ENCODE peak calls at places on chromosomes 2 and 18, in ten cellular contexts. One of them, this sample, is unnamed.

GRCh38 chr18:59051470-59052165 is 88.1 kb upstream of the SEC11C start:
- DNase-seq in RWPE1: no peak
- DNase-seq in pancreas: no peak
- DNase-seq in spleen: peak
- DNase-seq in WTC11: no peak
- DNase-seq in chondrocyte: no peak
- DNase-seq in heart right ventricle: no peak
- DNase-seq in fibroblast of mammary gland: peak
- DNase-seq in type B pancreatic cell: no peak
- DNase-seq in HCT116: no peak
- DNase-seq in this sample: no peak

GRCh38 chr2:188291617-188292445 is at the start of gene GULP1:
- DNase-seq in RWPE1: peak
- DNase-seq in pancreas: peak
- DNase-seq in spleen: peak
- DNase-seq in WTC11: peak
- DNase-seq in chondrocyte: peak
- DNase-seq in heart right ventricle: peak
- DNase-seq in fibroblast of mammary gland: peak
- DNase-seq in type B pancreatic cell: peak
- DNase-seq in HCT116: no peak
- DNase-seq in this sample: peak

GRCh38 chr2:83394134-83394965 is 1064.7 kb downstream of the SUCLG1 start:
- DNase-seq in RWPE1: no peak
- DNase-seq in pancreas: no peak
- DNase-seq in spleen: no peak
- DNase-seq in WTC11: no peak
- DNase-seq in chondrocyte: no peak
- DNase-seq in heart right ventricle: no peak
- DNase-seq in fibroblast of mammary gland: no peak
- DNase-seq in type B pancreatic cell: no peak
- DNase-seq in HCT116: no peak
- DNase-seq in this sample: no peak

GRCh38 chr18:23924813-23925212 is 89.7 kb upstream of the TTC39C start:
- DNase-seq in RWPE1: no peak
- DNase-seq in pancreas: no peak
- DNase-seq in spleen: no peak
- DNase-seq in WTC11: no peak
- DNase-seq in chondrocyte: no peak
- DNase-seq in heart right ventricle: no peak
- DNase-seq in fibroblast of mammary gland: peak
- DNase-seq in type B pancreatic cell: no peak
- DNase-seq in HCT116: no peak
- DNase-seq in this sample: no peak

GRCh38 chr2:197805598-197806316 is 1.4 kb downstream of the PLCL1 start:
- DNase-seq in RWPE1: no peak
- DNase-seq in pancreas: no peak
- DNase-seq in spleen: no peak
- DNase-seq in WTC11: no peak
- DNase-seq in chondrocyte: no peak
- DNase-seq in heart right ventricle: no peak
- DNase-seq in fibroblast of mammary gland: no peak
- DNase-seq in type B pancreatic cell: no peak
- DNase-seq in HCT116: no peak
- DNase-seq in this sample: no peak

GRCh38 chr18:45253973-45254372 is 361.3 kb upstream of the SLC14A2 start:
- DNase-seq in RWPE1: no peak
- DNase-seq in pancreas: no peak
- DNase-seq in spleen: no peak
- DNase-seq in WTC11: no peak
- DNase-seq in chondrocyte: no peak
- DNase-seq in heart right ventricle: no peak
- DNase-seq in fibroblast of mammary gland: no peak
- DNase-seq in type B pancreatic cell: no peak
- DNase-seq in HCT116: no peak
- DNase-seq in this sample: no peak

GRCh38 chr2:98020992-98021713 is 25.4 kb upstream of the TMEM131 start:
- DNase-seq in RWPE1: no peak
- DNase-seq in pancreas: no peak
- DNase-seq in spleen: no peak
- DNase-seq in WTC11: no peak
- DNase-seq in chondrocyte: no peak
- DNase-seq in heart right ventricle: no peak
- DNase-seq in fibroblast of mammary gland: no peak
- DNase-seq in type B pancreatic cell: peak
- DNase-seq in HCT116: no peak
- DNase-seq in this sample: no peak

GRCh38 chr2:31384771-31385276 is 29.7 kb downstream of the XDH start:
- DNase-seq in RWPE1: peak
- DNase-seq in pancreas: no peak
- DNase-seq in spleen: no peak
- DNase-seq in WTC11: no peak
- DNase-seq in chondrocyte: no peak
- DNase-seq in heart right ventricle: no peak
- DNase-seq in fibroblast of mammary gland: peak
- DNase-seq in type B pancreatic cell: no peak
- DNase-seq in HCT116: peak
- DNase-seq in this sample: no peak

GRCh38 chr18:37742436-37742835 is 176.8 kb upstream of the CELF4 start:
- DNase-seq in RWPE1: no peak
- DNase-seq in pancreas: no peak
- DNase-seq in spleen: no peak
- DNase-seq in WTC11: peak
- DNase-seq in chondrocyte: no peak
- DNase-seq in heart right ventricle: no peak
- DNase-seq in fibroblast of mammary gland: no peak
- DNase-seq in type B pancreatic cell: no peak
- DNase-seq in HCT116: no peak
- DNase-seq in this sample: no peak

GRCh38 chr18:5195656-5196055 is 1.4 kb downstream of the AKAIN1 start:
- DNase-seq in RWPE1: no peak
- DNase-seq in pancreas: no peak
- DNase-seq in spleen: no peak
- DNase-seq in WTC11: no peak
- DNase-seq in chondrocyte: no peak
- DNase-seq in heart right ventricle: no peak
- DNase-seq in fibroblast of mammary gland: no peak
- DNase-seq in type B pancreatic cell: no peak
- DNase-seq in HCT116: no peak
- DNase-seq in this sample: no peak

GRCh38 chr18:77103181-77103875 is 29.3 kb downstream of the MBP start:
- DNase-seq in RWPE1: no peak
- DNase-seq in pancreas: no peak
- DNase-seq in spleen: no peak
- DNase-seq in WTC11: no peak
- DNase-seq in chondrocyte: no peak
- DNase-seq in heart right ventricle: no peak
- DNase-seq in fibroblast of mammary gland: peak
- DNase-seq in type B pancreatic cell: no peak
- DNase-seq in HCT116: no peak
- DNase-seq in this sample: no peak

GRCh38 chr2:151051584-151052220 is 210.0 kb downstream of the RBM43 start:
- DNase-seq in RWPE1: peak
- DNase-seq in pancreas: no peak
- DNase-seq in spleen: no peak
- DNase-seq in WTC11: peak
- DNase-seq in chondrocyte: no peak
- DNase-seq in heart right ventricle: peak
- DNase-seq in fibroblast of mammary gland: peak
- DNase-seq in type B pancreatic cell: no peak
- DNase-seq in HCT116: peak
- DNase-seq in this sample: no peak

GRCh38 chr2:46999084-46999483 is 83.5 kb upstream of the MCFD2 start:
- DNase-seq in RWPE1: no peak
- DNase-seq in pancreas: no peak
- DNase-seq in spleen: no peak
- DNase-seq in WTC11: no peak
- DNase-seq in chondrocyte: no peak
- DNase-seq in heart right ventricle: no peak
- DNase-seq in fibroblast of mammary gland: no peak
- DNase-seq in type B pancreatic cell: no peak
- DNase-seq in HCT116: no peak
- DNase-seq in this sample: no peak

DNA sequence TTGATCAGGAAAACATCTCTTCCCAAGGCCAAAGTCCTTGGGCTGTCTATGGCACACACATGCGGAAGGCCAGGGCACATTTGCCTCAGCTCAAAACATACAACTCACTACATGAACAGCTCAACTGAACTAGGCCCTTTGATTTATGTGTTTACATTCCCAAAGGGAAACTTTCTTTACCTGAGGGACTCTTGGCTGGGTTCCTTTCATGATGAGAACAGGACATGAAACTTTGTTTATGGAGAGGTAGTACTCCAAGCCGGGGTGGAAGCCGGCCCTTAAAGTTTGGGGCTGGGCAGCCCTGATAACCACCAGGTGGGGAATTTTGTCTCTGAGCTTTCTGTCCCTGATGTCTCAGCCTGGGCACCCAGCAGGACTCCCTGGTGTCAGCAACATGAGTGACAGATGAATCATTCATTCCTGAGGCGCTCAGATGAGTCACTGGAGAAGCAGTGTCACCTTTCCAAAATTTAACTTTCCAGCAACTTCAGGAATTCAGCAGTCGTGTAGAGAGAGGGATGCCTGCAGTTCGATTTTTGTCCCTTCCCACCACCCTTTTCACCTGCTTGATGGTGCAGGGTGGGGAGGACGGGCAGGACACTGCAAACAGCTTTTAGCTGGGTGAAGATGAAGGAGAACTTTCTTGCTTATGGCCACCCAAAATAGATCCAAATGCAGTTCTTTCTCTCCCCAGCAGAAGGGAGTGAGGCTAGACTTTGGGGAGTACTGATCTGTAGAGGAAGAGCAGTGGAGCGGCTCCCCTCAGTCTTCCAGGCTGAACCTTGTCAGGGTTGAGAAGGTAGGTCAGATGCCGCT is 331.6 kb downstream of the DYSF start:
- DNase-seq in RWPE1: peak
- DNase-seq in pancreas: no peak
- DNase-seq in spleen: peak
- DNase-seq in WTC11: no peak
- DNase-seq in chondrocyte: no peak
- DNase-seq in heart right ventricle: peak
- DNase-seq in fibroblast of mammary gland: peak
- DNase-seq in type B pancreatic cell: peak
- DNase-seq in HCT116: peak
- DNase-seq in this sample: no peak
- TF ChIP-seq CTCF in RWPE1: no peak
- TF ChIP-seq CTCF in pancreas: no peak
- TF ChIP-seq CTCF in spleen: no peak
- TF ChIP-seq CTCF in WTC11: no peak
- TF ChIP-seq CTCF in chondrocyte: peak
- TF ChIP-seq CTCF in heart right ventricle: no peak
- TF ChIP-seq CTCF in fibroblast of mammary gland: no peak
- TF ChIP-seq CTCF in type B pancreatic cell: no peak
- TF ChIP-seq CTCF in HCT116: peak
- TF ChIP-seq CTCF in this sample: peak

DNA sequence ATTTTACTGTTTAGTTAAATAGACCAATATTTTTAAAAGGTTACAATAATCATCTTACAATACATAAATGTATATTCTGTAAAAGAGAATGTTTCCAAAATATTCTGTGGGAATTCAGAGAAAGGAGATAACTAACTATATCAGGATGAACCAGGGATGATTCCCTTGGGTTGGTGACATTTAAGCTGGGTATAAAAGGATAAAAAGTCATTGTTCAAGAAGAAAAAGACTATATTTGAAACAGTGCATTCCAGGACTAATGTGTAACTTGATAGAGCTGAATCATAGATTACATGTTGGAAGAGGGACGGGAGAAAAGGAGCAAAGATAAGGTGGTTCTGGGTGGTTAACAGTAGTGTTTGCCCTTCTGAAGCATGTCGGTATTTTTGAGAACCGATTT is 10.1 kb downstream of the RASGRP3 start:
- DNase-seq in RWPE1: no peak
- DNase-seq in pancreas: no peak
- DNase-seq in spleen: no peak
- DNase-seq in WTC11: no peak
- DNase-seq in chondrocyte: no peak
- DNase-seq in heart right ventricle: no peak
- DNase-seq in fibroblast of mammary gland: no peak
- DNase-seq in type B pancreatic cell: no peak
- DNase-seq in HCT116: no peak
- DNase-seq in this sample: no peak
- TF ChIP-seq CTCF in RWPE1: no peak
- TF ChIP-seq CTCF in pancreas: no peak
- TF ChIP-seq CTCF in spleen: no peak
- TF ChIP-seq CTCF in WTC11: no peak
- TF ChIP-seq CTCF in chondrocyte: no peak
- TF ChIP-seq CTCF in heart right ventricle: no peak
- TF ChIP-seq CTCF in fibroblast of mammary gland: no peak
- TF ChIP-seq CTCF in type B pancreatic cell: no peak
- TF ChIP-seq CTCF in HCT116: no peak
- TF ChIP-seq CTCF in this sample: no peak

GRCh38 chr2:166179201-166179600 is 51.4 kb upstream of the SCN1A start:
- DNase-seq in RWPE1: no peak
- DNase-seq in pancreas: no peak
- DNase-seq in spleen: no peak
- DNase-seq in WTC11: no peak
- DNase-seq in chondrocyte: no peak
- DNase-seq in heart right ventricle: no peak
- DNase-seq in fibroblast of mammary gland: peak
- DNase-seq in type B pancreatic cell: no peak
- DNase-seq in HCT116: no peak
- DNase-seq in this sample: no peak

GRCh38 chr2:166180951-166181812 is 53.4 kb upstream of the SCN1A start:
- DNase-seq in RWPE1: peak
- DNase-seq in pancreas: peak
- DNase-seq in spleen: peak
- DNase-seq in WTC11: peak
- DNase-seq in chondrocyte: peak
- DNase-seq in heart right ventricle: peak
- DNase-seq in fibroblast of mammary gland: peak
- DNase-seq in type B pancreatic cell: peak
- DNase-seq in HCT116: peak
- DNase-seq in this sample: no peak

GRCh38 chr2:166184789-166185188 is 57.0 kb upstream of the SCN1A start:
- DNase-seq in RWPE1: peak
- DNase-seq in pancreas: no peak
- DNase-seq in spleen: no peak
- DNase-seq in WTC11: no peak
- DNase-seq in chondrocyte: no peak
- DNase-seq in heart right ventricle: no peak
- DNase-seq in fibroblast of mammary gland: no peak
- DNase-seq in type B pancreatic cell: no peak
- DNase-seq in HCT116: no peak
- DNase-seq in this sample: no peak

GRCh38 chr2:166181813-166182154 is 54.0 kb upstream of the SCN1A start:
- DNase-seq in RWPE1: no peak
- DNase-seq in pancreas: no peak
- DNase-seq in spleen: no peak
- DNase-seq in WTC11: no peak
- DNase-seq in chondrocyte: no peak
- DNase-seq in heart right ventricle: no peak
- DNase-seq in fibroblast of mammary gland: no peak
- DNase-seq in type B pancreatic cell: no peak
- DNase-seq in HCT116: no peak
- DNase-seq in this sample: no peak
- TF ChIP-seq CTCF in RWPE1: peak
- TF ChIP-seq CTCF in pancreas: no peak
- TF ChIP-seq CTCF in spleen: no peak
- TF ChIP-seq CTCF in WTC11: no peak
- TF ChIP-seq CTCF in chondrocyte: peak
- TF ChIP-seq CTCF in heart right ventricle: no peak
- TF ChIP-seq CTCF in fibroblast of mammary gland: no peak
- TF ChIP-seq CTCF in type B pancreatic cell: no peak
- TF ChIP-seq CTCF in HCT116: no peak
- TF ChIP-seq CTCF in this sample: peak

GRCh38 chr2:32496657-32497056 is 131.2 kb upstream of the TTC27 start:
- DNase-seq in RWPE1: no peak
- DNase-seq in pancreas: no peak
- DNase-seq in spleen: no peak
- DNase-seq in WTC11: no peak
- DNase-seq in chondrocyte: no peak
- DNase-seq in heart right ventricle: no peak
- DNase-seq in fibroblast of mammary gland: no peak
- DNase-seq in type B pancreatic cell: no peak
- DNase-seq in HCT116: no peak
- DNase-seq in this sample: no peak
- TF ChIP-seq CTCF in RWPE1: no peak
- TF ChIP-seq CTCF in pancreas: no peak
- TF ChIP-seq CTCF in spleen: no peak
- TF ChIP-seq CTCF in WTC11: no peak
- TF ChIP-seq CTCF in chondrocyte: no peak
- TF ChIP-seq CTCF in heart right ventricle: no peak
- TF ChIP-seq CTCF in fibroblast of mammary gland: no peak
- TF ChIP-seq CTCF in type B pancreatic cell: no peak
- TF ChIP-seq CTCF in HCT116: no peak
- TF ChIP-seq CTCF in this sample: no peak

This sample was measured in mesothelial cell of epicardium.